ENCODE peak calls at places on chromosomes 16 and 17, in ten cellular contexts. I, F, P, R, N, S, A, Z, E and X are unnamed samples.

GRCh38 chr17:67528751-67529436 is 151.8 kb downstream of the PITPNC1 start:
- DNase-seq in N (peak; percentile 94), R (peak; percentile 73), S (peak; percentile 75), E (peak; percentile 93), I (peak; percentile 88), A (peak; percentile 59), F (no peak), Z (peak; percentile 74), P (peak; percentile 63), X (no peak)

GRCh38 chr17:81400154-81400938 is 5.1 kb downstream of the BAHCC1 start:
- DNase-seq in I (no peak), S (peak; percentile 75), P (no peak), N (no peak), F (no peak), E (peak; percentile 73), R (peak; percentile 79), A (peak; percentile 61), Z (no peak), X (no peak)

GRCh38 chr16:3235856-3236669 is 1.1 kb upstream of the ZNF200 start:
- DNase-seq in I (peak; percentile 87), A (no peak), F (no peak), E (no peak), S (no peak), Z (peak; percentile 23), N (no peak), R (peak; percentile 39), P (no peak), X (no peak)

GRCh38 chr17:45241315-45242011 is 19.8 kb downstream of the FMNL1 start:
- DNase-seq in S (no peak), P (no peak), R (no peak), A (no peak), E (no peak), Z (no peak), F (no peak), I (peak; percentile 84), N (peak; percentile 88), X (no peak)

GRCh38 chr17:11643851-11644250 is 45.6 kb downstream of the DNAH9 start:
- DNase-seq in P (no peak), R (no peak), S (no peak), F (no peak), N (no peak), E (no peak), A (no peak), Z (no peak), I (no peak), X (no peak)

GRCh38 chr17:71325117-71325516 is 795.7 kb upstream of the SOX9 start:
- DNase-seq in F (no peak), A (no peak), Z (no peak), R (no peak), I (no peak), N (no peak), S (no peak), E (no peak), P (no peak), X (no peak)

GRCh38 chr16:70523013-70523620 is at the start of gene COG4:
- DNase-seq in N (peak; percentile 90), E (no peak), I (peak; percentile 95), R (peak; percentile 85), S (peak; percentile 83), P (peak; percentile 47), A (peak; percentile 85), F (peak; percentile 87), Z (peak; percentile 91), X (peak; percentile 92)

GRCh38 chr17:62109378-62109902 is 44.4 kb upstream of the MED13 start:
- DNase-seq in P (peak; percentile 56), F (peak; percentile 79), A (peak; percentile 8), S (peak; percentile 58), R (peak; percentile 65), I (no peak), N (peak; percentile 79), E (peak; percentile 81), Z (peak; percentile 4), X (peak; percentile 77)

GRCh38 chr16:86763819-86764218 is 185.5 kb downstream of the FOXL1 start:
- DNase-seq in F (no peak), N (no peak), Z (no peak), P (no peak), I (no peak), R (no peak), A (no peak), S (no peak), E (no peak), X (no peak)

GRCh38 chr16:74650966-74651567 is 15.6 kb downstream of the RFWD3 start:
- DNase-seq in A (peak; percentile 6), I (no peak), R (peak; percentile 19), N (peak; percentile 31), E (peak; percentile 17), F (no peak), Z (no peak), S (peak; percentile 26), P (no peak), X (no peak)
- TF ChIP-seq CTCF in A (peak; percentile 68), I (peak; percentile 33), R (peak; percentile 62), N (peak; percentile 81), E (peak; percentile 39), F (peak; percentile 40), Z (peak; percentile 51), S (peak; percentile 53), P (peak; percentile 38), X (no peak)

GRCh38 chr16:59148312-59148711 is 414.2 kb upstream of the GOT2 start:
- DNase-seq in P (peak; percentile 20), S (no peak), A (no peak), I (no peak), Z (no peak), N (no peak), R (no peak), E (no peak), F (no peak), X (no peak)
- TF ChIP-seq CTCF in P (peak; percentile 14), S (no peak), A (no peak), I (no peak), Z (no peak), N (no peak), R (no peak), E (no peak), F (no peak), X (no peak)

GRCh38 chr17:7043544-7044268 is at the start of gene SLC16A11:
- DNase-seq in Z (no peak), S (peak; percentile 52), F (peak; percentile 69), I (peak; percentile 86), P (no peak), A (no peak), R (peak; percentile 61), E (peak; percentile 17), N (peak; percentile 75), X (peak; percentile 69)

GRCh38 chr17:7045492-7046126 is 1.7 kb upstream of the SLC16A11 start:
- DNase-seq in S (peak; percentile 93), N (peak; percentile 53), P (peak; percentile 54), A (peak; percentile 33), Z (no peak), E (peak; percentile 86), F (peak; percentile 60), R (peak; percentile 89), I (no peak), X (no peak)

GRCh38 chr17:7048968-7049367 is 5.1 kb upstream of the SLC16A11 start:
- DNase-seq in F (no peak), A (no peak), Z (no peak), I (no peak), N (no peak), R (no peak), P (no peak), S (no peak), E (no peak), X (no peak)

GRCh38 chr17:7047566-7047965 is 3.7 kb upstream of the SLC16A11 start:
- DNase-seq in S (no peak), A (no peak), E (no peak), I (no peak), F (no peak), N (no peak), Z (no peak), P (no peak), R (no peak), X (no peak)

GRCh38 chr17:7046127-7046724 is 2.3 kb upstream of the SLC16A11 start:
- DNase-seq in P (no peak), R (no peak), S (no peak), I (peak; percentile 86), A (no peak), Z (no peak), N (no peak), E (no peak), F (no peak), X (no peak)
- TF ChIP-seq CTCF in P (no peak), R (no peak), S (no peak), I (no peak), A (no peak), Z (no peak), N (no peak), E (no peak), F (no peak), X (no peak)

GRCh38 chr16:87839542-87840461 is 29.5 kb downstream of the SLC7A5 start:
- DNase-seq in P (no peak), S (no peak), Z (no peak), A (no peak), F (no peak), I (no peak), N (no peak), E (no peak), R (no peak), X (no peak)

GRCh38 chr16:87840462-87840978 is 28.8 kb downstream of the SLC7A5 start:
- DNase-seq in Z (no peak), S (no peak), N (no peak), R (no peak), E (no peak), F (no peak), I (no peak), P (no peak), A (no peak), X (no peak)

GRCh38 chr16:87837627-87838289 is 31.5 kb downstream of the SLC7A5 start:
- DNase-seq in F (no peak), N (no peak), A (no peak), I (no peak), E (no peak), S (no peak), P (no peak), R (no peak), Z (no peak), X (no peak)

GRCh38 chr16:87836844-87837581 is 32.3 kb downstream of the SLC7A5 start:
- DNase-seq in Z (no peak), E (no peak), F (no peak), R (peak; percentile 21), I (no peak), N (no peak), S (peak; percentile 43), A (no peak), P (no peak), X (no peak)

DNA sequence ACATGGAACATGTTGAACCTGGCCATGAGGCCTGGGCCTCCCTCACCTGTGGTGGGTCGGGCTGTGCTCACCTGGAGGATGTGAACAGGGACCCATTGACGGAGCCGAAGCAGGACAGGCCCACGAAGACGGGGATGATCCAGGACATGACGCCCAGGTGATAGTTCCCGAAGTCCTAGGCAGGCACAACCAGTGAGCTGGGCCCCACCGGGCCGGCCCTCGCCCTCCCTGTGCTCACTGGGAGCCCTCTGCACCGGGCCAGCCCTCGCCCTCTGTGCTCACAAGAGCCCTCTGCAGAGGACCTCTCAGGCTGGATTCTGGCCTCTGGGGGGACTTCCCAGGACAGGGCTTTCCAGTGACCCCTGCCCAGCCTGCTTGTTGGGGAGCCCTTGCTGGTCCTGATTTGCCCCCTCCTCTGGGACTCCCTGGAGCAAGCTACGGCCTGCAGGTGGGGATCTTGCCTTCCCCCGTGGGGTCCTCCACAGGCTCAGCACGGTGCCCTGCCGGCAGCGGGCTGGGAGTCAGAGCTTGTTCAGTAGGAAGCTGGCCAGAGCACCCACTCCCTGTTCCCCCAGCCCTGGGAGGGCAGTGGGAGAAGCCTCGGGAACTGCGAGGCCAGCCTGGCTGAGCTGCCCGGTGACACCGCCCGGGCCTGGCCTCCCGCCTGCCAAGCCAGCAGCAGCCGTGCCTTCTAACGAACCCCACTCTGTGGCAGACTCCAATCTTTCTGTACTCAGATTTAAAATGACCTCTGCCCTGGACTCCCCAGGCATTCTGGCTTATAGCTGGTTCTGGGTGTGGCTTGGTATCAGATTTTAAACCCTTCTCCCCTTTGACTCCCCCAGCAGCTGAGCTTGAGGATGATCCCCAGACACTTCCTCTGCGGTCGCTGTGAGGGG is 30.4 kb downstream of the SLC7A5 start:
- DNase-seq in S (no peak), R (no peak), E (no peak), N (no peak), F (no peak), Z (no peak), P (no peak), A (no peak), I (no peak), X (no peak)
- TF ChIP-seq CTCF in S (no peak), R (no peak), E (no peak), N (no peak), F (no peak), Z (no peak), P (no peak), A (no peak), I (no peak), X (no peak)